ENCODE peak calls at places on chromosome 7, in four cellular contexts. One of them, this sample, is unnamed.

GRCh38 chr7:1666251-1666778 is 3.8 kb upstream of the ELFN1 start:
- DNase-seq in COR-L47: no peak
- DNase-seq in RWPE1: no peak
- DNase-seq in GM04504: no peak
- DNase-seq in this sample: no peak

GRCh38 chr7:98755138-98755898 is 114.5 kb downstream of the TMEM130 start:
- DNase-seq in COR-L47: peak; percentile 8
- DNase-seq in RWPE1: no peak
- DNase-seq in GM04504: no peak
- DNase-seq in this sample: no peak

GRCh38 chr7:1695800-1696454 is 25.9 kb downstream of the ELFN1 start:
- DNase-seq in COR-L47: no peak
- DNase-seq in RWPE1: no peak
- DNase-seq in GM04504: no peak
- DNase-seq in this sample: no peak

GRCh38 chr7:106344861-106345260 is 60.1 kb upstream of the NAMPT start:
- DNase-seq in COR-L47: no peak
- DNase-seq in RWPE1: no peak
- DNase-seq in GM04504: no peak
- DNase-seq in this sample: no peak

GRCh38 chr7:158517571-158517970 is 70.1 kb downstream of the PTPRN2 start:
- DNase-seq in COR-L47: no peak
- DNase-seq in RWPE1: no peak
- DNase-seq in GM04504: no peak
- DNase-seq in this sample: no peak

GRCh38 chr7:44102846-44103565 is 1.1 kb upstream of the AEBP1 start:
- DNase-seq in COR-L47: no peak
- DNase-seq in RWPE1: no peak
- DNase-seq in GM04504: no peak
- DNase-seq in this sample: no peak

GRCh38 chr7:46139079-46139478 is 218.0 kb upstream of the IGFBP3 start:
- DNase-seq in COR-L47: no peak
- DNase-seq in RWPE1: peak; percentile 57
- DNase-seq in GM04504: peak; percentile 55
- DNase-seq in this sample: no peak

GRCh38 chr7:112990619-112991018 is 96.0 kb downstream of the GPR85 start:
- DNase-seq in COR-L47: no peak
- DNase-seq in RWPE1: no peak
- DNase-seq in GM04504: no peak
- DNase-seq in this sample: no peak

GRCh38 chr7:27961255-27961654 is 219.3 kb downstream of the JAZF1 start:
- DNase-seq in COR-L47: no peak
- DNase-seq in RWPE1: peak; percentile 55
- DNase-seq in GM04504: no peak
- DNase-seq in this sample: no peak

GRCh38 chr7:92682767-92683539 is 92.8 kb upstream of the FAM133B start:
- DNase-seq in COR-L47: no peak
- DNase-seq in RWPE1: no peak
- DNase-seq in GM04504: no peak
- DNase-seq in this sample: no peak

GRCh38 chr7:85186083-85186520 is 754 bp downstream of the SEMA3D start:
- DNase-seq in COR-L47: peak; percentile 39
- DNase-seq in RWPE1: peak; percentile 13
- DNase-seq in GM04504: no peak
- DNase-seq in this sample: peak; percentile 67

GRCh38 chr7:22663319-22663718 is 63.7 kb upstream of the IL6 start:
- DNase-seq in COR-L47: no peak
- DNase-seq in RWPE1: no peak
- DNase-seq in GM04504: no peak
- DNase-seq in this sample: no peak

GRCh38 chr7:51013861-51014511 is 231.3 kb upstream of the GRB10 start:
- DNase-seq in COR-L47: no peak
- DNase-seq in RWPE1: no peak
- DNase-seq in GM04504: no peak
- DNase-seq in this sample: no peak

GRCh38 chr7:129797224-129797789 is 155.5 kb downstream of the UBE2H start:
- DNase-seq in COR-L47: no peak
- DNase-seq in RWPE1: no peak
- DNase-seq in GM04504: no peak
- DNase-seq in this sample: no peak

GRCh38 chr7:99190359-99191009 is 17.4 kb downstream of the KPNA7 start:
- DNase-seq in COR-L47: no peak
- DNase-seq in RWPE1: no peak
- DNase-seq in GM04504: no peak
- DNase-seq in this sample: no peak

GRCh38 chr7:41508755-41509154 is 194.1 kb downstream of the INHBA start:
- DNase-seq in COR-L47: no peak
- DNase-seq in RWPE1: no peak
- DNase-seq in GM04504: no peak
- DNase-seq in this sample: no peak

GRCh38 chr7:2460188-2460587 is 16.0 kb downstream of the GRIFIN start:
- DNase-seq in COR-L47: no peak
- DNase-seq in RWPE1: no peak
- DNase-seq in GM04504: no peak
- DNase-seq in this sample: no peak

GRCh38 chr7:143411976-143412708 is 3.5 kb upstream of the EPHA1 start:
- DNase-seq in COR-L47: no peak
- DNase-seq in RWPE1: no peak
- DNase-seq in GM04504: no peak
- DNase-seq in this sample: no peak

GRCh38 chr7:32058017-32058416 is 12.2 kb downstream of the PDE1C start:
- DNase-seq in COR-L47: no peak
- DNase-seq in RWPE1: no peak
- DNase-seq in GM04504: no peak
- DNase-seq in this sample: no peak

GRCh38 chr7:141563956-141564623 is 12.9 kb downstream of the AGK start:
- DNase-seq in COR-L47: no peak
- DNase-seq in RWPE1: no peak
- DNase-seq in GM04504: no peak
- DNase-seq in this sample: no peak

GRCh38 chr7:604038-604883 is 84.6 kb upstream of the PDGFA start:
- DNase-seq in COR-L47: no peak
- DNase-seq in RWPE1: no peak
- DNase-seq in GM04504: no peak
- DNase-seq in this sample: no peak

GRCh38 chr7:96093435-96093834 is 228.5 kb downstream of the SLC25A13 start:
- DNase-seq in COR-L47: no peak
- DNase-seq in RWPE1: peak; percentile 44
- DNase-seq in GM04504: peak; percentile 49
- DNase-seq in this sample: no peak

GRCh38 chr7:2633538-2634264 is 1.9 kb downstream of the TTYH3 start:
- DNase-seq in COR-L47: no peak
- DNase-seq in RWPE1: peak; percentile 70
- DNase-seq in GM04504: peak; percentile 89
- DNase-seq in this sample: no peak

GRCh38 chr7:100753750-100754149 is 20.4 kb downstream of the ZAN start:
- DNase-seq in COR-L47: no peak
- DNase-seq in RWPE1: no peak
- DNase-seq in GM04504: no peak
- DNase-seq in this sample: no peak

This sample was measured in NCI-H748 treated with DMSO at 0.1 percent for 48 hours.